ENCODE peak calls at places on chromosomes 2 and 18, in six cellular contexts. I is IMR-90, N is GM12864, L is hepatocyte, F is GM20000, R is PC-9. E is an unnamed sample.

GRCh38 chr2:190340369-190340768 is 3.0 kb upstream of the INPP1 start:
- DNase-seq in N (no peak), I (no peak), F (no peak), R (no peak), L (no peak), E (no peak)

GRCh38 chr2:134457353-134457752 is 203.5 kb downstream of the MGAT5 start:
- DNase-seq in F (no peak), L (no peak), I (no peak), N (no peak), R (no peak), E (no peak)

GRCh38 chr2:234880551-234881211 is 71.1 kb upstream of the SH3BP4 start:
- DNase-seq in F (no peak), R (peak), I (peak), N (no peak), L (peak), E (no peak)

GRCh38 chr2:192000196-192000990 is 153.5 kb upstream of the CAVIN2 start:
- DNase-seq in N (no peak), I (no peak), F (no peak), R (no peak), L (no peak), E (no peak)

GRCh38 chr2:174931724-174932123 is 73.5 kb downstream of the CHN1 start:
- DNase-seq in F (no peak), L (no peak), N (no peak), R (no peak), I (peak), E (no peak)

GRCh38 chr2:6784299-6784698 is 81.4 kb downstream of the CMPK2 start:
- DNase-seq in L (no peak), R (no peak), F (no peak), N (no peak), I (no peak), E (no peak)

GRCh38 chr2:30374380-30374779 is 72.7 kb upstream of the LCLAT1 start:
- DNase-seq in R (no peak), L (no peak), I (no peak), N (no peak), F (no peak), E (no peak)

GRCh38 chr2:134365356-134365755 is 111.5 kb downstream of the MGAT5 start:
- DNase-seq in R (no peak), I (no peak), L (no peak), N (no peak), F (no peak), E (no peak)

GRCh38 chr2:30714811-30715709 is 92.2 kb downstream of the CAPN13 start:
- DNase-seq in F (no peak), L (no peak), R (no peak), N (no peak), I (no peak), E (no peak)

GRCh38 chr2:238875531-238876231 is 27.8 kb downstream of the TWIST2 start:
- DNase-seq in R (no peak), L (no peak), I (no peak), N (no peak), F (no peak), E (no peak)

GRCh38 chr2:20467789-20468548 is 21.1 kb downstream of the RHOB start:
- DNase-seq in N (no peak), F (no peak), I (no peak), R (peak), L (no peak), E (no peak)

GRCh38 chr2:10654069-10654468 is 35.7 kb downstream of the NOL10 start:
- DNase-seq in I (peak), R (peak), F (no peak), L (peak), N (peak), E (peak)

GRCh38 chr2:196592912-196593881 is 46.3 kb upstream of the CCDC150 start:
- DNase-seq in R (no peak), F (peak), L (peak), I (peak), N (no peak), E (peak)

GRCh38 chr2:19048593-19049264 is 309.7 kb downstream of the OSR1 start:
- DNase-seq in F (no peak), L (peak), I (peak), N (no peak), R (no peak), E (no peak)

GRCh38 chr2:157818227-157818626 is 57.9 kb downstream of the ACVR1 start:
- DNase-seq in N (no peak), F (no peak), L (no peak), I (no peak), R (no peak), E (no peak)

GRCh38 chr2:232927793-232928563 is 57.9 kb downstream of the SNORC start:
- DNase-seq in L (peak), F (peak), N (no peak), R (no peak), I (no peak), E (peak)

GRCh38 chr2:107633580-107634147 is 193.0 kb upstream of the RGPD4 start:
- DNase-seq in F (no peak), R (no peak), L (no peak), N (no peak), I (peak), E (no peak)

GRCh38 chr2:24107336-24107735 is 15.8 kb downstream of the PFN4 start:
- DNase-seq in F (no peak), L (no peak), I (no peak), R (no peak), N (no peak), E (no peak)

GRCh38 chr18:45081579-45082181 is 401.0 kb downstream of the SETBP1 start:
- DNase-seq in N (no peak), L (no peak), R (no peak), I (no peak), F (no peak), E (no peak)

GRCh38 chr2:124778076-124778475 is 753.0 kb downstream of the CNTNAP5 start:
- DNase-seq in I (peak), N (no peak), R (no peak), L (no peak), F (no peak), E (no peak)

GRCh38 chr2:162839419-162839818 is 852 bp upstream of the KCNH7 start:
- DNase-seq in L (no peak), N (no peak), F (no peak), R (no peak), I (no peak), E (no peak)

GRCh38 chr2:215401896-215402379 is 33.9 kb downstream of the FN1 start:
- DNase-seq in L (no peak), N (no peak), I (peak), F (no peak), R (no peak), E (no peak)

GRCh38 chr18:13465476-13465875 is 246.9 kb downstream of the LDLRAD4 start:
- DNase-seq in F (no peak), L (no peak), R (no peak), I (no peak), N (no peak), E (no peak)

GRCh38 chr2:176174850-176175728 is 13.4 kb upstream of the HOXD1 start:
- DNase-seq in R (no peak), F (no peak), N (peak), L (no peak), I (no peak), E (peak)

GRCh38 chr2:233423436-233423860 is 69.2 kb downstream of the DGKD start:
- DNase-seq in L (no peak), F (no peak), N (no peak), R (no peak), I (no peak), E (no peak)

GRCh38 chr2:111024496-111024895 is 96.2 kb upstream of the BCL2L11 start:
- DNase-seq in L (no peak), I (no peak), R (no peak), F (no peak), N (no peak), E (no peak)

GRCh38 chr2:9318461-9319337 is 104.6 kb downstream of the ITGB1BP1 start:
- DNase-seq in N (no peak), R (no peak), I (no peak), F (no peak), L (no peak), E (no peak)

GRCh38 chr18:22391571-22392359 is 25.9 kb downstream of the CTAGE1 start:
- DNase-seq in L (peak), F (no peak), I (peak), R (peak), N (no peak), E (no peak)

GRCh38 chr2:73870084-73870483 is 22.7 kb upstream of the ACTG2 start:
- DNase-seq in F (no peak), N (no peak), I (peak), L (peak), R (no peak), E (no peak)

GRCh38 chr2:109333414-109334194 is 204.6 kb downstream of the SH3RF3 start:
- DNase-seq in F (no peak), N (no peak), I (peak), L (no peak), R (no peak), E (no peak)

GRCh38 chr2:30208453-30208852 is 22.9 kb upstream of the LBH start:
- DNase-seq in R (peak), I (peak), N (no peak), L (peak), F (peak), E (peak)

GRCh38 chr2:5725794-5726463 is 33.7 kb downstream of the SOX11 start:
- DNase-seq in N (no peak), L (no peak), I (no peak), R (no peak), F (no peak), E (no peak)

GRCh38 chr2:95121150-95121494 is 486 bp downstream of the MRPS5 start:
- DNase-seq in F (no peak), N (no peak), R (no peak), L (no peak), I (peak), E (no peak)

GRCh38 chr2:68368657-68369339 is 3.7 kb downstream of the PLEK start:
- DNase-seq in I (peak), R (no peak), F (no peak), N (no peak), L (peak), E (no peak)

GRCh38 chr2:11203480-11203879 is 48.2 kb downstream of the SLC66A3 start:
- DNase-seq in R (peak), L (no peak), I (peak), F (peak), N (no peak), E (peak)

GRCh38 chr2:88452980-88453582 is 588 bp upstream of the FOXI3 start:
- DNase-seq in I (no peak), L (no peak), F (no peak), N (no peak), R (no peak), E (no peak)

GRCh38 chr2:143261986-143262784 is 133.0 kb downstream of the ARHGAP15 start:
- DNase-seq in F (no peak), R (no peak), I (peak), L (peak), N (peak), E (no peak)

GRCh38 chr2:217370391-217370790 is 510.5 kb upstream of the TNP1 start:
- DNase-seq in N (no peak), R (peak), L (no peak), F (no peak), I (peak), E (no peak)
- TF ChIP-seq CTCF in N (no peak), R (no peak), L (no peak), F (no peak), I (peak), E (no peak)

DNA sequence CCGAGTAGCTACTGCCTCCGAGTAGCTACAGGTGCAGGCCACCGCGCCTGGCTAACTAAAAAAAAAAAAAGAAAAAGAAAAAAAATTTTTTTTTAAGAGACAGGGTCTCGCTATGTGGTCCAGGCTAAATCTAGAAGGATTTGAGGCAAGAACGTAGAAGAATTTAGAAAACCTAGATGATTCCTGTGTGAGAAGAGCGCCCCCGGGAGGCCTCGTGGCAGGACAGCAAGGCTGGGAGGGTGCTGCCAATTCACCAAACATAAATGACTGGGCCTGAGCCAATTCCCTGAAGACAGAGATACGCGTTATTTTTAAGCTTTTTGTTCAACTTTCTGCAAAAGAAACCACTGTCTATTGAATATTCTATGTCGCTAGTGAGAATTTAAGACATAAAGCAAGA is 90.1 kb upstream of the TGFA start:
- DNase-seq in L (no peak), N (no peak), I (no peak), R (no peak), F (no peak), E (no peak)
- TF ChIP-seq CTCF in L (peak), N (peak), I (no peak), R (peak), F (peak), E (peak)

GRCh38 chr2:44291281-44292248 is 16.3 kb downstream of the SLC3A1 start:
- DNase-seq in F (peak), L (peak), I (peak), N (no peak), R (peak), E (no peak)
- TF ChIP-seq CTCF in F (no peak), L (peak), I (peak), N (peak), R (peak), E (peak)

GRCh38 chr2:149041482-149041881 is 3.0 kb downstream of the LYPD6B start:
- DNase-seq in I (no peak), N (no peak), L (no peak), R (no peak), F (no peak), E (no peak)

GRCh38 chr2:149038442-149039212 is at the start of gene LYPD6B:
- DNase-seq in F (peak), L (peak), I (no peak), R (peak), N (no peak), E (peak)

GRCh38 chr2:149039213-149039724 is 770 bp downstream of the LYPD6B start:
- DNase-seq in R (no peak), F (no peak), N (no peak), I (no peak), L (no peak), E (no peak)

GRCh38 chr2:149042881-149043280 is 4.4 kb downstream of the LYPD6B start:
- DNase-seq in N (no peak), F (no peak), L (no peak), I (no peak), R (no peak), E (no peak)

DNA sequence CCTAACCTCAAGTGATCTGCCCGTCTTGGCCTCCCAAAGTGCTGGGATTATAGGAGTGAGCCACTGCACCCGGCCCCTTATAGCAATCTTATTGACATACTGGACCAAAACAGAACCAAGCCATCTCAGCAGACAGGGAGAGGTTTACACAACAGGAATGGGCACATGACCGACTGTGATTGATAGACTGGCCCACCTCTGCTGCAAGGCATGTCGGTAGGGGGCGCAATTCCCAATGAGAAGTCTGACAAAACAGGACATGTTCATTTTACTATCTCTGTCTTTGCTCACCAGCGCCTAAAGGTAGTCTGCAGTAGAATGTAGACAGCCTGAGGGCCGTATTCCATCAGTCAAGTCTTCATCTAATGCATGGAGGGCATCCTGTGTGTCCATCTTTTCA is 2.0 kb downstream of the LYPD6B start:
- DNase-seq in N (peak), L (peak), R (no peak), F (peak), I (no peak), E (peak)
- TF ChIP-seq CTCF in N (peak), L (peak), R (peak), F (peak), I (peak), E (peak)

GRCh38 chr2:37638973-37639372 is 32.5 kb downstream of the CDC42EP3 start:
- DNase-seq in N (no peak), I (no peak), L (no peak), F (no peak), R (no peak), E (no peak)
- TF ChIP-seq CTCF in N (no peak), I (no peak), L (no peak), F (no peak), R (no peak), E (no peak)

DNA sequence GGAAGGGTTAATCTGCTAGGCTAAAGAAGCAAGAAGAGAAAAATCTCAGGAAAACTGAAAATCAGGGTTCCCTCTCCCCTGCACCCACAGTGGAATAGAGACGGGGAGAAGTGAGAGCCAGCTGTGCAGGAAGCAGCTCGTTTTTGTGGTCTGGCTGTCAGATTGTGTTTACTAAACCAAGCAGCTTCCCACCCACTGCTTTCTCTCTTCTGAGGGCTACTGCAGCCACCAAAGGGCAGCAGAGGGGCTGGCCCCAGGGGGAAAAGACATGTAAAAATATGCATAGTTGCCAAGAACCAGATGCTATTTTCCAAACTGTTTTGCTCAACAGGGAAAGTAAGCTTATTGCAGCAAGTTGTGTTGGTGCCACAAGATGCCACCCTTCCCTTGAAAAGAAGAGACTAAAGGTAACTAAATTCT is 72.6 kb upstream of the THUMPD2 start:
- DNase-seq in R (no peak), N (no peak), I (peak), F (peak), L (peak), E (no peak)
- TF ChIP-seq CTCF in R (no peak), N (no peak), I (no peak), F (no peak), L (no peak), E (no peak)

GRCh38 chr18:2471523-2471922 is 99.8 kb downstream of the METTL4 start:
- DNase-seq in R (no peak), F (no peak), N (no peak), I (no peak), L (no peak), E (no peak)

GRCh38 chr18:2466978-2467377 is 104.3 kb downstream of the METTL4 start:
- DNase-seq in N (no peak), F (no peak), R (no peak), L (no peak), I (no peak), E (no peak)
- TF ChIP-seq CTCF in N (no peak), F (no peak), R (no peak), L (no peak), I (no peak), E (no peak)

E was measured in GM13977.